ENCODE peak calls at places on chromosome 3, in four cellular contexts. W, C, P and R are unnamed samples.

GRCh38 chr3:169661567-169662214 is 1.8 kb downstream of the MECOM start:
- DNase-seq in W (no peak), P (no peak), C (no peak), R (no peak)

GRCh38 chr3:14434541-14435151 is 32.2 kb downstream of the SLC6A6 start:
- DNase-seq in C (no peak), W (peak; percentile 37), P (no peak), R (no peak)

GRCh38 chr3:20060924-20061323 is 20.7 kb downstream of the KAT2B start:
- DNase-seq in W (no peak), C (peak; percentile 17), P (peak; percentile 89), R (peak; percentile 62)

GRCh38 chr3:195207731-195208130 is 63.2 kb downstream of the XXYLT1 start:
- DNase-seq in P (no peak), W (no peak), C (no peak), R (no peak)

GRCh38 chr3:104132566-104132997 is 1234.1 kb upstream of the ALCAM start:
- DNase-seq in C (no peak), W (no peak), P (no peak), R (no peak)

GRCh38 chr3:72336821-72337479 is 511.3 kb downstream of the SHQ1 start:
- DNase-seq in W (no peak), P (no peak), C (no peak), R (no peak)

GRCh38 chr3:129651316-129652202 is 45.1 kb upstream of the PLXND1 start:
- DNase-seq in C (no peak), P (no peak), W (no peak), R (no peak)

GRCh38 chr3:197490098-197490497 is 65.7 kb downstream of the BDH1 start:
- DNase-seq in P (no peak), W (no peak), C (no peak), R (no peak)

GRCh38 chr3:61111764-61112163 is 139.5 kb downstream of the FHIT start:
- DNase-seq in P (no peak), C (no peak), W (peak; percentile 9), R (no peak)

GRCh38 chr3:42264399-42265058 is 1.5 kb downstream of the CCK start:
- DNase-seq in C (no peak), W (peak; percentile 33), P (no peak), R (no peak)

GRCh38 chr3:27073903-27074302 is 295.3 kb downstream of the NEK10 start:
- DNase-seq in W (no peak), C (no peak), P (no peak), R (no peak)

GRCh38 chr3:51391566-51392300 is 648 bp downstream of the RBM15B start:
- DNase-seq in P (no peak), W (peak; percentile 43), C (no peak), R (no peak)

GRCh38 chr3:97914390-97914789 is 57.8 kb downstream of the RIOX2 start:
- DNase-seq in W (no peak), C (no peak), P (no peak), R (no peak)

GRCh38 chr3:170360916-170361315 is 3.4 kb downstream of the SKIL start:
- DNase-seq in P (peak; percentile 35), C (no peak), W (no peak), R (peak; percentile 17)

GRCh38 chr3:123818921-123819429 is 65.2 kb downstream of the MYLK start:
- DNase-seq in W (no peak), P (no peak), C (no peak), R (no peak)